ENCODE peak calls at places on chromosomes 1 and 21, in six cellular contexts. E is osteocyte; O is stimulated activated CD8-positive, alpha-beta memory T cell treated with anti-CD3 and anti-CD28 coated beads, Interleukin-12 subunit alpha, Interleukin-12 subunit beta, amount 100 ng/mL, for 1 hour; H is NCI-H774; X is iPS-NIHi11; Y is upper lobe of right lung. U is an unnamed sample.

GRCh38 chr1:3657096-3657475 is 4.8 kb downstream of the TP73 start:
- DNase-seq in X (no peak), O (no peak), H (no peak), E (no peak), Y (peak; percentile 40), U (no peak)

GRCh38 chr1:108695515-108695914 is 3.4 kb downstream of the PRPF38B start:
- DNase-seq in E (no peak), O (no peak), H (no peak), X (no peak), Y (no peak), U (no peak)

GRCh38 chr21:24217141-24217540 is 1390.1 kb downstream of the MRPL39 start:
- DNase-seq in O (no peak), E (no peak), Y (no peak), X (no peak), H (no peak), U (no peak)

GRCh38 chr1:27789511-27790154 is 16.6 kb downstream of the STX12 start:
- DNase-seq in O (no peak), H (no peak), E (no peak), X (no peak), Y (no peak), U (no peak)

GRCh38 chr1:221327954-221328353 is 413.9 kb downstream of the DUSP10 start:
- DNase-seq in O (no peak), E (no peak), Y (no peak), H (peak; percentile 94), X (no peak), U (no peak)

GRCh38 chr1:238951809-238952208 is 434.6 kb upstream of the CHRM3 start:
- DNase-seq in E (no peak), O (no peak), X (peak; percentile 33), Y (no peak), H (no peak), U (no peak)

GRCh38 chr1:185420588-185421081 is 103.6 kb upstream of the IVNS1ABP start:
- DNase-seq in O (no peak), Y (no peak), E (no peak), X (no peak), H (no peak), U (no peak)

GRCh38 chr1:157369808-157370521 is 182.3 kb downstream of the FCRL5 start:
- DNase-seq in O (peak; percentile 19), X (peak; percentile 62), Y (no peak), H (peak; percentile 71), E (no peak), U (no peak)

GRCh38 chr1:30085814-30086770 is 637.3 kb downstream of the MATN1 start:
- DNase-seq in O (no peak), H (no peak), E (no peak), Y (peak; percentile 74), X (peak; percentile 91), U (no peak)

GRCh38 chr1:19405761-19406481 is 79.4 kb downstream of the CAPZB start:
- DNase-seq in O (no peak), E (no peak), Y (no peak), H (no peak), X (no peak), U (no peak)

GRCh38 chr1:41341756-41342562 is 19.3 kb upstream of the FOXO6 start:
- DNase-seq in Y (peak; percentile 44), O (no peak), E (no peak), X (no peak), H (peak; percentile 86), U (no peak)

GRCh38 chr21:41210405-41211040 is 42.6 kb downstream of the BACE2 start:
- DNase-seq in E (no peak), Y (no peak), X (no peak), H (no peak), O (no peak), U (no peak)